ENCODE peak calls at places on chromosomes 4 and X, in six cellular contexts. U is breast epithelium, F is AG04450, O is neural progenitor cell, E is cardiac muscle cell, D is uterus. G is an unnamed sample.

GRCh38 chr4:113069212-113069892 is 19.9 kb downstream of the ANK2 start:
- DNase-seq in E (no peak), O (no peak), U (no peak), D (no peak), F (no peak), G (no peak)

GRCh38 chrX:77448170-77448569 is 981 bp downstream of the FGF16 start:
- DNase-seq in O (peak), U (no peak), F (no peak), E (no peak), D (no peak), G (no peak)

GRCh38 chr4:16636911-16637630 is 261.4 kb downstream of the LDB2 start:
- DNase-seq in O (no peak), E (no peak), F (no peak), U (no peak), D (no peak), G (no peak)

GRCh38 chr4:166121897-166122296 is 248.9 kb downstream of the TLL1 start:
- DNase-seq in F (no peak), D (no peak), U (no peak), O (no peak), E (no peak), G (no peak)

GRCh38 chr4:73902038-73902637 is 32.9 kb downstream of the CXCL1 start:
- DNase-seq in U (no peak), E (no peak), F (no peak), O (no peak), D (no peak), G (no peak)

GRCh38 chr4:154490589-154491340 is 834 bp downstream of the DCHS2 start:
- DNase-seq in O (peak), F (no peak), U (no peak), D (peak), E (no peak), G (no peak)

GRCh38 chr4:189302719-189303118 is 638.0 kb upstream of the FRG1 start:
- DNase-seq in D (no peak), F (no peak), E (no peak), O (no peak), U (no peak), G (no peak)

GRCh38 chrX:109654710-109655109 is 29.7 kb upstream of the KCNE5 start:
- DNase-seq in O (no peak), F (no peak), E (no peak), D (no peak), U (no peak), G (no peak)

GRCh38 chr4:146960634-146961033 is 15.0 kb upstream of the TTC29 start:
- DNase-seq in F (no peak), E (no peak), U (no peak), D (no peak), O (no peak), G (no peak)

GRCh38 chr4:17657849-17658248 is 43.4 kb downstream of the MED28 start:
- DNase-seq in U (no peak), D (no peak), F (no peak), O (no peak), E (no peak), G (no peak)

GRCh38 chr4:145840162-145840768 is 98.4 kb downstream of the ZNF827 start:
- DNase-seq in F (no peak), U (no peak), E (peak), D (no peak), O (no peak), G (no peak)

GRCh38 chr4:153619811-153620210 is 64.3 kb upstream of the TLR2 start:
- DNase-seq in O (peak), U (no peak), D (no peak), E (no peak), F (no peak), G (no peak)

GRCh38 chr4:159401791-159402380 is 299.0 kb downstream of the RAPGEF2 start:
- DNase-seq in F (peak), U (no peak), O (peak), D (no peak), E (peak), G (no peak)

GRCh38 chr4:171390626-171391025 is 422.6 kb upstream of the GALNTL6 start:
- DNase-seq in F (no peak), O (no peak), E (no peak), U (no peak), D (no peak), G (no peak)

GRCh38 chrX:129318375-129318774 is 204.9 kb downstream of the SMARCA1 start:
- DNase-seq in D (no peak), F (no peak), O (no peak), E (peak), U (no peak), G (no peak)

GRCh38 chrX:138897621-138898492 is 186.3 kb upstream of the FGF13 start:
- DNase-seq in F (no peak), U (no peak), O (no peak), D (no peak), E (no peak), G (no peak)

GRCh38 chr4:41611881-41612871 is 74.2 kb downstream of the LIMCH1 start:
- DNase-seq in E (peak), O (peak), U (no peak), F (no peak), D (no peak), G (no peak)

GRCh38 chr4:169144061-169144600 is 126.6 kb downstream of the SH3RF1 start:
- DNase-seq in O (no peak), E (no peak), F (no peak), D (no peak), U (no peak), G (no peak)

GRCh38 chrX:108000751-108001150 is 18.6 kb upstream of the TEX13B start:
- DNase-seq in O (no peak), F (no peak), E (no peak), D (no peak), U (no peak), G (no peak)

GRCh38 chr4:121717680-121718237 is 21.0 kb upstream of the ANXA5 start:
- DNase-seq in O (no peak), F (no peak), E (peak), U (no peak), D (no peak), G (no peak)

GRCh38 chr4:54954656-54955388 is 170.6 kb downstream of the KDR start:
- DNase-seq in O (no peak), E (peak), U (no peak), D (no peak), F (no peak), G (no peak)

GRCh38 chr4:141807501-141807900 is 171.1 kb downstream of the IL15 start:
- DNase-seq in U (no peak), O (no peak), F (no peak), E (peak), D (no peak), G (no peak)

GRCh38 chr4:105022811-105023667 is 123.6 kb upstream of the TET2 start:
- DNase-seq in D (no peak), O (no peak), E (peak), F (no peak), U (no peak), G (peak)

GRCh38 chrX:68822641-68823410 is 6.0 kb upstream of the EFNB1 start:
- DNase-seq in O (peak), E (peak), F (no peak), D (peak), U (no peak), G (no peak)

GRCh38 chr4:15965325-15965724 is 2.4 kb upstream of the FGFBP2 start:
- DNase-seq in O (no peak), U (no peak), D (no peak), F (no peak), E (no peak), G (no peak)

GRCh38 chr4:20251061-20251795 is 477 bp upstream of the SLIT2 start:
- DNase-seq in O (no peak), F (no peak), E (peak), D (no peak), U (no peak), G (no peak)

GRCh38 chr4:87058272-87059073 is 123.7 kb downstream of the AFF1 start:
- DNase-seq in U (no peak), D (no peak), E (no peak), O (peak), F (no peak), G (peak)

GRCh38 chr4:12966741-12967140 is 517.4 kb downstream of the RAB28 start:
- DNase-seq in E (no peak), D (no peak), U (no peak), F (no peak), O (no peak), G (no peak)

GRCh38 chr4:180751009-180751408 is 1492.2 kb upstream of the TENM3 start:
- DNase-seq in E (peak), U (no peak), O (no peak), F (peak), D (no peak), G (no peak)

GRCh38 chr4:152831416-152831815 is 51.7 kb downstream of the ARFIP1 start:
- DNase-seq in F (no peak), U (no peak), D (no peak), O (no peak), E (no peak), G (no peak)

GRCh38 chr4:53937918-53938317 is 126.5 kb downstream of the CHIC2 start:
- DNase-seq in D (peak), F (peak), O (no peak), E (peak), U (no peak), G (no peak)

GRCh38 chrX:51002160-51002632 is 91.7 kb downstream of the BMP15 start:
- DNase-seq in O (no peak), F (no peak), U (no peak), E (no peak), D (peak), G (no peak)

GRCh38 chrX:42248226-42248625 is 324.9 kb upstream of the CASK start:
- DNase-seq in D (no peak), E (peak), O (no peak), F (no peak), U (no peak), G (no peak)

GRCh38 chr4:150874386-150875226 is 140.5 kb downstream of the LRBA start:
- DNase-seq in F (no peak), E (peak), O (no peak), U (no peak), D (no peak), G (no peak)
- H3K27ac ChIP-seq in F (no peak), E (no peak), O (peak), U (no peak), D (no peak), G (no peak)

GRCh38 chr4:94451669-94452475 is at the start of gene PDLIM5:
- DNase-seq in D (peak), E (peak), U (peak), F (peak), O (peak), G (peak)
- TF ChIP-seq CTCF in D (no peak), E (no peak), U (peak), F (no peak), O (no peak), G (no peak)

GRCh38 chrX:16711219-16712115 is 1.0 kb downstream of the CTPS2 start:
- DNase-seq in E (no peak), U (no peak), D (no peak), F (no peak), O (no peak), G (no peak)

GRCh38 chrX:16712825-16713155 is 321 bp upstream of the CTPS2 start:
- DNase-seq in O (no peak), E (no peak), D (no peak), U (no peak), F (no peak), G (no peak)

GRCh38 chrX:16718824-16719333 is 533 bp upstream of the SYAP1 start:
- DNase-seq in O (no peak), U (no peak), D (no peak), F (no peak), E (no peak), G (no peak)

GRCh38 chrX:16712116-16712824 is at the start of gene CTPS2:
- DNase-seq in D (peak), F (no peak), E (peak), O (peak), U (peak), G (peak)

GRCh38 chrX:16714504-16714903 is 2.0 kb upstream of the CTPS2 start:
- DNase-seq in O (no peak), F (no peak), E (no peak), U (no peak), D (no peak), G (no peak)
- H3K4me3 ChIP-seq in O (no peak), F (no peak), E (no peak), U (no peak), D (no peak), G (no peak)

GRCh38 chr4:25859429-25860148 is 3.2 kb downstream of the SEL1L3 start:
- DNase-seq in F (no peak), O (no peak), D (no peak), U (no peak), E (peak), G (no peak)
- H3K27ac ChIP-seq in F (no peak), O (no peak), D (no peak), U (no peak), E (no peak), G (peak)

DNA sequence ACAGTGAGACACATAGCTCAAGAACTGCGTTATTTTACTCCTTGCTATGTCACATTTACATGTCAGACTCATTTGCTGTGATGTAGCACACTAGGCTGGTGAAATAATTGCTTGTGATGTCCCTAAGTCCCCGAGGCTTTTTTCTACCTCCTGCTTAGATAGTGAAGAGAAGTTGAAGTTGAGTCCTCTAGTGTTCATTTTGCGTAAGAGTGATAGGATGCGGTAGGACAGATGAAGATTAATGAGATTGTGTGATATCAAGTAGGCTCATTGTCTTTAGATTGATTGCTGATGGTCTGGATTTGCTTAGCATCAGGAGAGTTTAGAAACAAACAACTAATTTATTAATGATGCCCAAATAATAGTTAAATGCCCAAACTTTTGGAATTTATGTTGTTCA is 173.6 kb upstream of the NUDT6 start:
- DNase-seq in F (no peak), E (peak), D (no peak), O (peak), U (no peak), G (no peak)
- TF ChIP-seq CTCF in F (peak), E (peak), D (no peak), O (peak), U (no peak), G (no peak)

GRCh38 chrX:17592117-17592516 is 145.2 kb upstream of the SCML1 start:
- DNase-seq in E (peak), U (no peak), F (no peak), O (no peak), D (no peak), G (no peak)
- H3K4me3 ChIP-seq in E (no peak), U (no peak), F (peak), O (no peak), D (no peak), G (no peak)

GRCh38 chr4:94660614-94661013 is 97.1 kb upstream of the BMPR1B start:
- DNase-seq in U (no peak), O (no peak), F (no peak), D (no peak), E (no peak), G (no peak)
- H3K27ac ChIP-seq in U (no peak), O (no peak), F (no peak), D (no peak), E (no peak), G (no peak)

G was measured in upper lobe of right lung.